ENCODE peak calls at places on chromosomes 2 and 18, in five cellular contexts. One of them, this sample, is unnamed.

GRCh38 chr2:109294523-109294922 is 165.5 kb downstream of the SH3RF3 start:
- DNase-seq in fibroblast of lung: no peak
- DNase-seq in Calu3: no peak
- DNase-seq in fibroblast of pulmonary artery: no peak
- DNase-seq in HCT116: no peak
- DNase-seq in this sample: no peak

GRCh38 chr2:11873346-11873745 is 126.9 kb downstream of the LPIN1 start:
- DNase-seq in HCT116: no peak
- DNase-seq in fibroblast of pulmonary artery: no peak
- DNase-seq in Calu3: no peak
- DNase-seq in fibroblast of lung: peak; percentile 50
- DNase-seq in this sample: no peak

GRCh38 chr2:228615501-228615900 is 434.0 kb upstream of the SPHKAP start:
- DNase-seq in HCT116: no peak
- DNase-seq in fibroblast of pulmonary artery: no peak
- DNase-seq in fibroblast of lung: no peak
- DNase-seq in Calu3: no peak
- DNase-seq in this sample: no peak

GRCh38 chr18:54209471-54210180 is 14.8 kb downstream of the MBD2 start:
- DNase-seq in fibroblast of pulmonary artery: no peak
- DNase-seq in Calu3: no peak
- DNase-seq in fibroblast of lung: no peak
- DNase-seq in HCT116: no peak
- DNase-seq in this sample: peak; percentile 37

GRCh38 chr2:100895402-100895801 is 75.5 kb downstream of the NPAS2 start:
- DNase-seq in HCT116: no peak
- DNase-seq in Calu3: peak; percentile 67
- DNase-seq in fibroblast of pulmonary artery: peak; percentile 27
- DNase-seq in fibroblast of lung: no peak
- DNase-seq in this sample: no peak

GRCh38 chr2:203783496-203784203 is 77.2 kb downstream of the CD28 start:
- DNase-seq in fibroblast of pulmonary artery: peak; percentile 72
- DNase-seq in HCT116: no peak
- DNase-seq in Calu3: no peak
- DNase-seq in fibroblast of lung: peak; percentile 62
- DNase-seq in this sample: no peak

GRCh38 chr2:28539095-28539494 is 43.2 kb downstream of the PLB1 start:
- DNase-seq in HCT116: no peak
- DNase-seq in fibroblast of pulmonary artery: peak; percentile 57
- DNase-seq in fibroblast of lung: no peak
- DNase-seq in Calu3: no peak
- DNase-seq in this sample: no peak

GRCh38 chr18:6821346-6821745 is 91.8 kb downstream of the ARHGAP28 start:
- DNase-seq in HCT116: no peak
- DNase-seq in Calu3: no peak
- DNase-seq in fibroblast of pulmonary artery: no peak
- DNase-seq in fibroblast of lung: peak; percentile 25
- DNase-seq in this sample: no peak

GRCh38 chr2:114610677-114611076 is 168.2 kb downstream of the DPP10 start:
- DNase-seq in fibroblast of lung: no peak
- DNase-seq in Calu3: no peak
- DNase-seq in fibroblast of pulmonary artery: no peak
- DNase-seq in HCT116: no peak
- DNase-seq in this sample: no peak

GRCh38 chr2:47177042-47177565 is 22.0 kb upstream of the STPG4 start:
- DNase-seq in HCT116: no peak
- DNase-seq in Calu3: no peak
- DNase-seq in fibroblast of pulmonary artery: no peak
- DNase-seq in fibroblast of lung: no peak
- DNase-seq in this sample: peak; percentile 18

DNA sequence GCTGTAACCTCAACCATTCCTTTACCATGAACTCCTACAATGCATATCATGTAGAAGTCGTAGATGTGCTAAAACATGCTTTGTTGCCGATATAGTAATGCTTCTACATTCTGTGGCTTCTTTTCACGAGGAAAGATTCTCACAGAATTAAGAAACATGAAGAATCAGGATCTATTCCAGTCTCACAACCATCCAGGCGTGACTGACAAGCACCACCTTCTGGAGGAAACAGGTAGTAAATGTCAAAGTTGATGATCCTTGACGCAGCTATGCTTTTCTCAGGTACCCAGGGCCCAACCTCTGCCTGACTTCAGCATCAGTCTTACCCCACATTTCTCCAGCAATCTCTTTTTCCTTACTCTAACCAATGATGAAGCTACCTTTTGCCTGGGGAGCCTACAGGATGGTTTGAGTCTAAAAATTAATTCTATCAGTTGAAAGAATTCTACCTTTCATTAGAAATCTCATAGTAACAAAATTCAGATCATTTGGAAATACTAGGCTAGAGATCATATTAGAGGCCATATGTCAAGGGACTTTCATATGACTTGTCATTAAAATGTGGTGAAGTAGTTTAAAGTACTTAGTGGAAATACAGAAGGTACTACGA is 123.3 kb upstream of the RND3 start:
- DNase-seq in HCT116: peak; percentile 36
- DNase-seq in Calu3: peak; percentile 64
- DNase-seq in fibroblast of lung: peak; percentile 56
- DNase-seq in fibroblast of pulmonary artery: peak; percentile 68
- DNase-seq in this sample: peak; percentile 11
- TF ChIP-seq CTCF in HCT116: peak; percentile 75
- TF ChIP-seq CTCF in Calu3: peak; percentile 66
- TF ChIP-seq CTCF in fibroblast of lung: peak; percentile 60
- TF ChIP-seq CTCF in fibroblast of pulmonary artery: peak; percentile 64
- TF ChIP-seq CTCF in this sample: peak; percentile 32

GRCh38 chr2:196759378-196759706 is 40.1 kb downstream of the GTF3C3 start:
- DNase-seq in Calu3: no peak
- DNase-seq in fibroblast of pulmonary artery: peak; percentile 52
- DNase-seq in HCT116: no peak
- DNase-seq in fibroblast of lung: peak; percentile 8
- DNase-seq in this sample: no peak

DNA sequence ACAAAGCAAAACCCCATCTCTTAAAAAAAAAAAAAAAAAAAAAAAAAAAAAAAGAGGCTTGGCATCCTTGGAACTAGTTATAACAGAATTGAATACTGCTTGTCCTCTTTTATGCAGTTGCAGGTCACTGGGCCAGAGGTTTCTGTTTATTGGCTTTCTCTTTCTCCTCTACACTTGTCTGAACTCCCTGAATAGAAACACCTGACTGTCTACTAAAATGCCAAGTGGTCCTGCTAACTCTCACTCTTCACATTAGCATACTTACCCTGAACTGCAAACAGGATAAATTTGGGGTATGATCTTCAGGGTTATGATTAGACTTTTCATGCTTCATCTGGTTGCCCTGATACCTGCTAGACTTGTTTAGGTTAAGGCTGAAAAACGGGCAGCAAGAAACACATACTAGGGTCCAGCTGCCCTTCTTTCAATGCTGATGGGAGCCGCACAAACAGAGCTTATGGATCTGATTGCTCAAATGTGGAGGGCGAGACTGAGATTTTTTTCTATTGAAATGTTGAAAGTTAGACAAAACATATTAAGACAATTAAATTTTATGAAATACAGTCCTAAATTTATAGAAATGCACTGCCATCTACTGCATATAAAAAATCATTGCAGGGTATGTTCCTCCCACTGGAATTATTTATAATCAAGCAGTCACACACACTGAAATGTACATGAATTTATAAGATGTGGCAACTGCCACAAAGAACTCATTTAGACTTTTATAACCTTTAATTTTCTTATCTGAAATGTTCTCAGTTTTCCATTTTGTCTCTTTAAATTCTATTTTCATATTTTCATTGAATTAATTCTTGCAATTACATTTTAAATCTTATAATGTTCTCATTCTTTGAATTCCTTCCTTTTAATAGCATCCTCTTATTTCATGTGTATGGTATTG is 40.8 kb downstream of the GTF3C3 start:
- DNase-seq in HCT116: no peak
- DNase-seq in fibroblast of pulmonary artery: peak; percentile 61
- DNase-seq in Calu3: no peak
- DNase-seq in fibroblast of lung: peak; percentile 59
- DNase-seq in this sample: no peak
- TF ChIP-seq CTCF in HCT116: peak; percentile 52
- TF ChIP-seq CTCF in fibroblast of pulmonary artery: peak; percentile 38
- TF ChIP-seq CTCF in Calu3: no peak
- TF ChIP-seq CTCF in fibroblast of lung: peak; percentile 36
- TF ChIP-seq CTCF in this sample: peak; percentile 25

GRCh38 chr2:84741182-84741822 is 139.6 kb downstream of the TRABD2A start:
- DNase-seq in fibroblast of pulmonary artery: peak; percentile 25
- DNase-seq in Calu3: peak; percentile 50
- DNase-seq in fibroblast of lung: peak; percentile 37
- DNase-seq in HCT116: peak; percentile 18
- DNase-seq in this sample: peak; percentile 25
- TF ChIP-seq CTCF in fibroblast of pulmonary artery: peak; percentile 37
- TF ChIP-seq CTCF in Calu3: no peak
- TF ChIP-seq CTCF in fibroblast of lung: peak; percentile 45
- TF ChIP-seq CTCF in HCT116: peak; percentile 42
- TF ChIP-seq CTCF in this sample: peak; percentile 27

GRCh38 chr2:26725516-26725810 is 32.9 kb downstream of the KCNK3 start:
- DNase-seq in fibroblast of lung: no peak
- DNase-seq in fibroblast of pulmonary artery: no peak
- DNase-seq in Calu3: no peak
- DNase-seq in HCT116: no peak
- DNase-seq in this sample: no peak

GRCh38 chr2:26726229-26726628 is 33.7 kb downstream of the KCNK3 start:
- DNase-seq in HCT116: no peak
- DNase-seq in fibroblast of lung: no peak
- DNase-seq in Calu3: no peak
- DNase-seq in fibroblast of pulmonary artery: no peak
- DNase-seq in this sample: no peak

GRCh38 chr2:26729311-26729710 is 34.8 kb upstream of the SLC35F6 start:
- DNase-seq in Calu3: no peak
- DNase-seq in HCT116: no peak
- DNase-seq in fibroblast of pulmonary artery: no peak
- DNase-seq in fibroblast of lung: no peak
- DNase-seq in this sample: no peak

GRCh38 chr2:26730549-26730948 is 33.5 kb upstream of the SLC35F6 start:
- DNase-seq in fibroblast of pulmonary artery: no peak
- DNase-seq in Calu3: no peak
- DNase-seq in HCT116: no peak
- DNase-seq in fibroblast of lung: no peak
- DNase-seq in this sample: no peak

GRCh38 chr2:26727641-26728561 is 35.4 kb downstream of the KCNK3 start:
- DNase-seq in fibroblast of pulmonary artery: no peak
- DNase-seq in Calu3: no peak
- DNase-seq in fibroblast of lung: no peak
- DNase-seq in HCT116: no peak
- DNase-seq in this sample: no peak
- TF ChIP-seq CTCF in fibroblast of pulmonary artery: peak; percentile 9
- TF ChIP-seq CTCF in Calu3: no peak
- TF ChIP-seq CTCF in fibroblast of lung: no peak
- TF ChIP-seq CTCF in HCT116: no peak
- TF ChIP-seq CTCF in this sample: no peak

GRCh38 chr2:562391-563364 is 114.5 kb downstream of the TMEM18 start:
- DNase-seq in Calu3: no peak
- DNase-seq in fibroblast of lung: no peak
- DNase-seq in HCT116: no peak
- DNase-seq in fibroblast of pulmonary artery: no peak
- DNase-seq in this sample: no peak
- TF ChIP-seq CTCF in Calu3: no peak
- TF ChIP-seq CTCF in fibroblast of lung: no peak
- TF ChIP-seq CTCF in HCT116: no peak
- TF ChIP-seq CTCF in fibroblast of pulmonary artery: no peak
- TF ChIP-seq CTCF in this sample: no peak

This sample was measured in GM10248.